ENCODE peak calls at places on chromosomes 7 and 10, in six cellular contexts. L, G, Q, O, D and P are unnamed samples.

GRCh38 chr10:47261121-47261520 is 38.9 kb upstream of the GDF10 start:
- DNase-seq in Q (no peak), O (no peak), G (peak; percentile 77), L (no peak), D (no peak), P (peak; percentile 55)

GRCh38 chr7:100763556-100764140 is 30.3 kb downstream of the ZAN start:
- DNase-seq in L (no peak), O (no peak), G (no peak), D (no peak), Q (peak; percentile 85), P (no peak)

GRCh38 chr7:234712-235553 is 42.6 kb downstream of the FAM20C start:
- DNase-seq in D (no peak), Q (peak; percentile 15), L (peak; percentile 55), G (no peak), O (no peak), P (no peak)

GRCh38 chr10:124323145-124323725 is 95.5 kb downstream of the OAT start:
- DNase-seq in Q (no peak), G (no peak), O (peak; percentile 64), L (no peak), D (no peak), P (no peak)

GRCh38 chr7:139618482-139619366 is 95.2 kb downstream of the CLEC2L start:
- DNase-seq in D (peak; percentile 22), L (no peak), G (peak; percentile 31), Q (no peak), O (peak; percentile 63), P (peak; percentile 63)

GRCh38 chr10:103502849-103503660 is 9.6 kb downstream of the NEURL1 start:
- DNase-seq in G (no peak), L (no peak), D (no peak), Q (no peak), O (no peak), P (no peak)

GRCh38 chr10:77881636-77882035 is 44.9 kb downstream of the DLG5 start:
- DNase-seq in O (no peak), D (no peak), Q (no peak), L (no peak), G (no peak), P (no peak)

GRCh38 chr10:132184816-132185593 is 1.7 kb upstream of the DPYSL4 start:
- DNase-seq in D (no peak), G (no peak), O (no peak), Q (no peak), L (no peak), P (no peak)

GRCh38 chr7:157494506-157495176 is 157.8 kb downstream of the DNAJB6 start:
- DNase-seq in O (no peak), L (no peak), D (no peak), Q (no peak), G (no peak), P (no peak)

GRCh38 chr7:16801111-16801542 is 3.7 kb downstream of the AGR2 start:
- DNase-seq in G (peak; percentile 26), L (no peak), Q (peak; percentile 88), D (no peak), O (peak; percentile 83), P (no peak)
- TF ChIP-seq CTCF in G (peak; percentile 64), L (peak; percentile 28), Q (peak; percentile 92), D (peak; percentile 56), O (peak; percentile 52), P (peak; percentile 57)

DNA sequence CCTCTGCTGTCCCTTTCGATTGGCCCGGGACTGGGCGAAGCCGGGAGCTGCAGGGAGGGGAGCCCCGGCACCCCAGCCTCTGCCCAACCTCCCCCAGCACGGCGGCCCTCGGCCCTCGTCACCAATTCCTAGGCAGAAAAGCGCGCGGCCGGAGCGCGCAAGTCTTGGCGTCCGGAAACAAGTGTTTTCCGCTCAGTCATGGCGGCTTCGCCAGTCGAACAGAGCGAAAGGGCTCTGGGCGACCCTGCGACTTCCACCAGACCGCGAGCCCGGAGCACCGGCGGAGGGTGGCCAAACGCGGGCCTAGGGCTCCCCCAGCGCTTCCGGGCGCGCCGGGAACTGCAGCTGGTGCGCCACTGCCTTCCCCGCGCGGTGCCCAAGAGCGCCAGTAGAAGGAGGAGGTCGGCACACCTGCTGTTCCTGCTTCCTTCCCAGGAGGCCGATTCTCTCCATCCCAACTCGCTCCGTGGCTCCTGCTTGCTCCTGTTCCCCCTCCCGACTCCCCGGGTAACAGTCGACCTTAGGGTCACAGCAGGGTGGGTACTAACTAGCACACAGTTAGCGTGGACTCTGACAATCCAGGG is 729.9 kb downstream of the ZWINT start:
- DNase-seq in O (peak; percentile 18), L (peak; percentile 38), Q (no peak), G (no peak), D (peak; percentile 87), P (peak; percentile 39)
- TF ChIP-seq CTCF in O (peak; percentile 36), L (peak; percentile 61), Q (peak; percentile 63), G (no peak), D (peak; percentile 97), P (peak; percentile 43)

GRCh38 chr10:17506859-17507471 is 52.6 kb upstream of the ST8SIA6 start:
- DNase-seq in D (no peak), O (no peak), L (no peak), G (no peak), Q (no peak), P (no peak)

GRCh38 chr10:17507538-17507937 is 53.1 kb upstream of the ST8SIA6 start:
- DNase-seq in L (no peak), G (no peak), O (no peak), D (no peak), Q (no peak), P (no peak)

GRCh38 chr10:17512341-17513001 is 58.1 kb upstream of the ST8SIA6 start:
- DNase-seq in G (no peak), O (peak; percentile 95), Q (peak; percentile 90), L (peak; percentile 55), D (no peak), P (no peak)

GRCh38 chr10:17506390-17506789 is 52.0 kb upstream of the ST8SIA6 start:
- DNase-seq in D (no peak), Q (no peak), L (no peak), G (no peak), O (no peak), P (no peak)

GRCh38 chr10:17510242-17510908 is 56.0 kb upstream of the ST8SIA6 start:
- DNase-seq in Q (no peak), O (no peak), G (no peak), D (no peak), L (no peak), P (peak; percentile 20)
- TF ChIP-seq CTCF in Q (no peak), O (no peak), G (no peak), D (no peak), L (no peak), P (no peak)

DNA sequence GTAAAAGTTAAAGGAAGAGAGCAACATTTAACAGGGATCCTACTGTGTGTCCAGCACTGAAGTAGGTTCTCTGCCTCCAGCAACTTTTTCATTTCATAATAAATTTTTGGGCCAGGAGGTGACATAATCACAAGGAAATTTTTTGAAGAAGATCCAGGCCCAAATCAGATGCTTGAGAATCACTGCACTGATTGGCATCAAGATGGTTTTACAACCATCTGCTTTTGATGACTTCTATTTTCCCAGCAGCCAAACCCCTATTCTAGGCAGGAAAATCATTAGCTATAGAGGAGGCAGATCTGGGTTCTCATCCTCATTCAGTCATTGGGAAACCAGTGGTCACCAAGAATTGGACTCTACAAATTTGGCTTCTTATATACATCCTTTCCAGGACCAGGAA is 79.0 kb downstream of the ARL4A start:
- DNase-seq in G (no peak), D (no peak), L (no peak), O (no peak), Q (no peak), P (no peak)
- TF ChIP-seq CTCF in G (no peak), D (no peak), L (no peak), O (no peak), Q (no peak), P (no peak)

DNA sequence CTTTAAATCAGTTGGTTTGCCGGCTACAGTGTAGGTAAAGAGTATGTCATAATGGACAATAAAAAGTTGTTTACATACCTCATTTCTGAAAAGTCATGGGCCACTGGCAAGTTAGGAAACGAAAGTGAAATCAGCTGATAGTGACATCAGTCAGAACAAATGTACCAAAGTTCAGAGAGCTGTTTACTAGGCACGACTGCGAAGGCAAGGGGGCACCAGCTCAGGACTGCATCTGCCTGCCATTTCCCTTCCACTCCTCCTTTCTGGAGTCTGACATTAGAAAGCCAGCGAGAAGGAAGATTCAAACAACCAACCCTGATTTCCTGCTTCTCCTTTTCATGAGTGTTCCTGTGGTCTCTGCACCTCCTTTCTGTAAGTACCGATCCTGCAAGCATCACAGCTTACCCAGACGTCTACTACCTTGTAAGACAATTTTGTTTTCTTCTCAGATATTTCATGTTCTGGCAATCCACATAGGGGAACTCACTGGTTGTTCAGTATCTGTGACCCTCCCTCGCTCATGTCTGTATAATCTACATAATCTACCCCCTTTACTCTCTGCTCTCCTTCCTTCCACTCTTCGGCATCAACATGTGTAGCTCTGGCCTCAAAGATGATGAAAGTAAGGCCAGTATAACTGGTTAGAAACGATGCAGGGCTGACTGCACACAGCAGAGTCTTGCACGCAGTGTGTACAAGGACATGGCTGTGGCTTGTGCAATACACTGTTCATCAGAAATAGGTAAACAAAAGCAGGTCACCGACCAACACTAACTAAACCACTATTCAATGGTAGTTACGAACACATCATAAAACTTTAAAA is at the start of gene TMEM140:
- DNase-seq in D (no peak), G (peak; percentile 74), Q (no peak), L (peak; percentile 62), O (peak; percentile 81), P (peak; percentile 74)
- TF ChIP-seq CTCF in D (no peak), G (no peak), Q (no peak), L (no peak), O (peak; percentile 10), P (no peak)